ENCODE peak calls at places on chromosome 6, in six cellular contexts. S is IMR-90; H is activated CD4-positive, alpha-beta memory T cell treated with anti-CD3 and anti-CD28 coated beads, Interleukin-2, amount 10 ng/mL, durations not matched to agents 7 days and 5 days; Q is NCI-H1417 treated with DMSO at 0.1 percent for 48 hours; F is smooth muscle cell of the brain vasculature; C is NCI-H187. T is an unnamed sample.

GRCh38 chr6:33412140-33413009 is 1.6 kb downstream of the PHF1 start:
- DNase-seq in S (no peak), H (no peak), Q (no peak), F (no peak), C (no peak), T (no peak)

GRCh38 chr6:4848382-4849068 is 72.3 kb downstream of the CDYL start:
- DNase-seq in S (no peak), H (no peak), Q (no peak), F (no peak), C (no peak), T (no peak)

GRCh38 chr6:9657994-9658393 is 756.9 kb downstream of the TFAP2A start:
- DNase-seq in S (peak), H (no peak), Q (no peak), F (no peak), C (no peak), T (no peak)

GRCh38 chr6:25312703-25313102 is 33.5 kb downstream of the CARMIL1 start:
- DNase-seq in S (peak), H (no peak), Q (no peak), F (no peak), C (no peak), T (peak)

GRCh38 chr6:39203804-39204495 is 25.3 kb downstream of the KCNK5 start:
- DNase-seq in S (no peak), H (no peak), Q (no peak), F (no peak), C (no peak), T (no peak)

GRCh38 chr6:38510205-38510604 is 129.5 kb downstream of the BTBD9 start:
- DNase-seq in S (peak), H (no peak), Q (no peak), F (no peak), C (no peak), T (no peak)

GRCh38 chr6:25279748-25280616 is 808 bp downstream of the CARMIL1 start:
- DNase-seq in S (no peak), H (peak), Q (no peak), F (no peak), C (no peak), T (no peak)

GRCh38 chr6:431504-431903 is 40.0 kb downstream of the IRF4 start:
- DNase-seq in S (no peak), H (no peak), Q (no peak), F (no peak), C (no peak), T (no peak)

GRCh38 chr6:131868836-131869235 is 61.0 kb downstream of the ENPP1 start:
- DNase-seq in S (peak), H (no peak), Q (no peak), F (no peak), C (no peak), T (no peak)

GRCh38 chr6:30818426-30818841 is 65.9 kb upstream of the DDR1 start:
- DNase-seq in S (peak), H (no peak), Q (no peak), F (no peak), C (no peak), T (peak)